ENCODE peak calls at places on chromosomes 6 and 20, in six cellular contexts. J is A549, T is GM12878, E is H1, K is HCT116, I is SK-N-SH. M is an unnamed sample.

GRCh38 chr6:45411959-45412358 is 34.2 kb upstream of the SUPT3H start:
- DNase-seq in J (no peak), T (no peak), E (no peak), K (no peak), I (no peak), M (no peak)

GRCh38 chr6:51738614-51739013 is 348.8 kb downstream of the PKHD1 start:
- DNase-seq in J (no peak), T (no peak), E (no peak), K (no peak), I (no peak), M (no peak)

GRCh38 chr6:15330174-15330934 is 84.5 kb downstream of the JARID2 start:
- DNase-seq in J (no peak), T (no peak), E (peak; percentile 38), K (no peak), I (no peak), M (peak; percentile 42)

GRCh38 chr20:50111120-50111828 is 1.7 kb downstream of the UBE2V1 start:
- DNase-seq in J (no peak), T (no peak), E (no peak), K (no peak), I (no peak), M (no peak)

GRCh38 chr20:7003598-7003997 is 236.1 kb downstream of the BMP2 start:
- DNase-seq in J (no peak), T (no peak), E (no peak), K (no peak), I (no peak), M (peak; percentile 10)

GRCh38 chr6:84762941-84763396 is 1.4 kb downstream of the TBX18 start:
- DNase-seq in J (no peak), T (no peak), E (peak; percentile 74), K (no peak), I (peak; percentile 14), M (peak; percentile 67)

GRCh38 chr6:39054577-39055142 is 6.1 kb downstream of the GLP1R start:
- DNase-seq in J (no peak), T (no peak), E (no peak), K (no peak), I (no peak), M (no peak)

GRCh38 chr6:145629478-145629877 is 105.8 kb downstream of the EPM2A start:
- DNase-seq in J (no peak), T (no peak), E (no peak), K (no peak), I (no peak), M (no peak)

DNA sequence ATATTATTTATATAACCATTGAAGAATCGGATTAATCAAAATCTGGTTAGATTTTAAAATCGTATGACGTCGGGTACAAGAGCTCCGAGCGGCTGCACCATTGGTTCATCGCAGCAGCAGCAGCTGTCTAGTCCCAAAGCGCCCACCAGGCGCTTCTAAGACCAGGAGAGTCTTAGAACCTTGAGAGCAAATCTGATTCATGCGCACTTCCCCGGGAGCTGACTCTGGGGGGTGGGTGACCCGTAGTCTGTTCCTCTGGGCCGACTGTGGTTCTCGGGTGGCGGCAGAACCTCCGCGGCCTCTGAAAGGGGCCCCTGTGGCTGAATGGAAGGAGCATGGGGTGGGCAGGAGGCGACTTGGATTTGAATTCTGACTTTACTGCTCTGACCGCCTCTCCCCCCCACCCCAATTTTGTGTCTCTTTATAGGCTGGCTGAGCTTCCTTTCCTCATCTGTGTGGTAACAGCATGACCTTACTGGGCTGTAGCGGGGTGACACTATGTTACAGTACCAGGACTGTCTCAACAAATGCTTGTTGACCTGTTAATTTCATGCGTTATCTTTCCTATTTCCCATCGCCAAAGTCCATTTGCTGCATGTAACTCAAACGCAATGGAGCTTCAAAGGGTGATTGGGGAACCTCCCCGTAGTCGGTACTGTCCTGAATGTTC is 119.7 kb downstream of the RTN4IP1 start:
- DNase-seq in J (no peak), T (no peak), E (peak; percentile 61), K (no peak), I (peak; percentile 17), M (no peak)
- TF ChIP-seq MAX in J (no peak), T (no peak), E (no peak), K (no peak), I (no peak), M (no peak)

DNA sequence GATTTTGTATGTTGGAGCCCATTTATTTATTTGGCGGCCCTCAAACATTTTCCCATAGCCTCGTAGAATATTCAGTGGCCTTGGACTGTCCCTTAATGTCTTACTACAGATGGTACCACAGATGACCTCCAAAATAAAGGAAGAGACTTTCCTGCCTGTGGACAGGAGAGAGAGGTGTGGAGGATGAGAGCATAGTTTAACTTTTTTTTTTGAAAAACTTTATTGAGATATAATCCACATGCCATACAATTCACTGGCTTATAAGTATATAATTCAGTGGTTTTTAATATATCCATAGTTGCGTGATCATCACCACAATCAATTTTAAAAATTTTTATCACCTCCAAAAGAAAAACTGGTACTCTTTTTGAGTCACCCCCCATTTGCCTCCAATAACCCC is 4.6 kb upstream of the PPP1R16B start:
- DNase-seq in J (no peak), T (no peak), E (no peak), K (no peak), I (no peak), M (no peak)
- H3K4me2 ChIP-seq in J (no peak overlapping the region), T (no peak overlapping the region), E (no peak overlapping the region), K (no peak overlapping the region), I (no peak overlapping the region), M (no peak overlapping the region)

DNA sequence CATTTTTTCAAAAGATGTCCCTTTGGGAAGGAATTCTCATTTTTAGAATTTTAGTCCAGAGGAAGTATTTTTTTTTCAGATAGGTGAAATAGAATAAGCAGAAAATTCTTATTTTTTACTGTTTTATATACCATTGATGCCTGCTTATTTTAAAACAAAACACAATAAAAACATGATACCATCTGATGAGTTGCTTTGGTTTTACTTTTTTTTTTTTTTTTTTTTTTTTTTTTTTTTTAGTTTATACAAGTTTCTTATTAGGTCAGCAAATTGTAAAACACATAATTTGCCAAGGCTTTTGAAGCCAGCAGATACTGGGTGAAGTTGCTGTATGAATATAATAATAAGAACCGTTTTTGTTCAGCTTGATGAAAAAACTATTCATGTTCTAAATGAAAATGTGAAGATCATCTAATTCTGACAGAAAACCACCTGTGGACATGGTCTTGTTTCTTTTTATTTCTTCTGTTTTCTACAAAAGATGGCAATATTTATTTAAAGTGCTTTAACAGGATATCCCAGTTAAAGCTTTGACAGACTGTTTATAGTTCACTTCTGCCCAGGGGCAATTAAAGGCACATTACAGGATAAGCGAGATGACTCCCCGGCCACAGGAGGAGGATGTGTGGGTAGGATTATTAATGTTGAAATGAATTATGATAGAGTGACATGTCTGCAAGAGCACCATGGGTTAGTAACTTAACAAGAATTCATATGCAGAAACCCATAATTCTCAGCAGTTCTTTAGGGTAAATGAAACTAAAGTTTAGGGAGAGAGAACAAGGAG is 31.1 kb downstream of the MYB start:
- DNase-seq in J (no peak), T (no peak), E (no peak), K (no peak), I (no peak), M (no peak)
- TF ChIP-seq MAX in J (no peak), T (no peak), E (no peak), K (no peak), I (no peak), M (no peak)

GRCh38 chr6:5772634-5773230 is 234.0 kb downstream of the NRN1 start:
- DNase-seq in J (peak; percentile 15), T (no peak), E (no peak), K (no peak), I (no peak), M (no peak)
- H3K4me2 ChIP-seq in J (no peak overlapping the region), T (no peak overlapping the region), E (no peak overlapping the region), K (no peak overlapping the region), I (no peak overlapping the region), M (no peak overlapping the region)

GRCh38 chr6:156250593-156250992 is 526.6 kb upstream of the ARID1B start:
- DNase-seq in J (no peak), T (no peak), E (no peak), K (no peak), I (no peak), M (no peak)
- TF ChIP-seq MAX in J (no peak), T (no peak), E (no peak), K (no peak), I (no peak), M (no peak)

GRCh38 chr6:53174996-53175395 is 26.4 kb upstream of the GCM1 start:
- DNase-seq in J (no peak), T (no peak), E (no peak), K (no peak), I (no peak), M (no peak)

GRCh38 chr6:53168516-53169257 is 20.0 kb upstream of the GCM1 start:
- DNase-seq in J (no peak), T (no peak), E (no peak), K (no peak), I (no peak), M (no peak)

GRCh38 chr6:53171605-53172467 is 23.2 kb upstream of the GCM1 start:
- DNase-seq in J (peak; percentile 75), T (peak; percentile 37), E (peak; percentile 98), K (peak; percentile 58), I (peak; percentile 80), M (peak; percentile 80)

GRCh38 chr6:53172468-53172803 is 23.8 kb upstream of the GCM1 start:
- DNase-seq in J (no peak), T (no peak), E (no peak), K (no peak), I (no peak), M (no peak)
- H3K4me2 ChIP-seq in J (no peak overlapping the region), T (no peak overlapping the region), E (no peak overlapping the region), K (no peak overlapping the region), I (no peak overlapping the region), M (no peak overlapping the region)